ENCODE peak calls at places on chromosomes 2 and 18, in six cellular contexts. One of them, this sample, is unnamed.

GRCh38 chr2:180040146-180040925 is 33.2 kb upstream of the CWC22 start:
- DNase-seq in choroid plexus epithelial cell: peak; percentile 95
- DNase-seq in stimulated activated CD8-positive, alpha-beta memory T cell treated with anti-CD3 and anti-CD28 coated beads, Interleukin-15, amount 100 ng/mL, for 24 hours: no peak
- DNase-seq in MCF 10A: peak; percentile 92
- DNase-seq in GM23248: peak; percentile 90
- DNase-seq in activated CD8-positive, alpha-beta memory T cell treated with anti-CD3 and anti-CD28 coated beads for 24 hours: no peak
- DNase-seq in this sample: peak; percentile 62

GRCh38 chr2:164542584-164543021 is 78.7 kb downstream of the GRB14 start:
- DNase-seq in choroid plexus epithelial cell: peak; percentile 85
- DNase-seq in stimulated activated CD8-positive, alpha-beta memory T cell treated with anti-CD3 and anti-CD28 coated beads, Interleukin-15, amount 100 ng/mL, for 24 hours: no peak
- DNase-seq in MCF 10A: peak; percentile 61
- DNase-seq in GM23248: peak; percentile 20
- DNase-seq in activated CD8-positive, alpha-beta memory T cell treated with anti-CD3 and anti-CD28 coated beads for 24 hours: no peak
- DNase-seq in this sample: peak; percentile 48

GRCh38 chr2:101160454-101160853 is 9.3 kb upstream of the TBC1D8 start:
- DNase-seq in choroid plexus epithelial cell: peak; percentile 42
- DNase-seq in stimulated activated CD8-positive, alpha-beta memory T cell treated with anti-CD3 and anti-CD28 coated beads, Interleukin-15, amount 100 ng/mL, for 24 hours: no peak
- DNase-seq in MCF 10A: peak; percentile 88
- DNase-seq in GM23248: peak; percentile 83
- DNase-seq in activated CD8-positive, alpha-beta memory T cell treated with anti-CD3 and anti-CD28 coated beads for 24 hours: no peak
- DNase-seq in this sample: peak; percentile 60

GRCh38 chr18:57015036-57015805 is 131.7 kb upstream of the BOD1L2 start:
- DNase-seq in choroid plexus epithelial cell: no peak
- DNase-seq in stimulated activated CD8-positive, alpha-beta memory T cell treated with anti-CD3 and anti-CD28 coated beads, Interleukin-15, amount 100 ng/mL, for 24 hours: no peak
- DNase-seq in MCF 10A: no peak
- DNase-seq in GM23248: no peak
- DNase-seq in activated CD8-positive, alpha-beta memory T cell treated with anti-CD3 and anti-CD28 coated beads for 24 hours: no peak
- DNase-seq in this sample: no peak

GRCh38 chr2:9473308-9473984 is 905 bp upstream of the IAH1 start:
- DNase-seq in choroid plexus epithelial cell: no peak
- DNase-seq in stimulated activated CD8-positive, alpha-beta memory T cell treated with anti-CD3 and anti-CD28 coated beads, Interleukin-15, amount 100 ng/mL, for 24 hours: no peak
- DNase-seq in MCF 10A: no peak
- DNase-seq in GM23248: no peak
- DNase-seq in activated CD8-positive, alpha-beta memory T cell treated with anti-CD3 and anti-CD28 coated beads for 24 hours: no peak
- DNase-seq in this sample: peak; percentile 54

GRCh38 chr2:230924092-230924469 is 961 bp downstream of the GPR55 start:
- DNase-seq in choroid plexus epithelial cell: no peak
- DNase-seq in stimulated activated CD8-positive, alpha-beta memory T cell treated with anti-CD3 and anti-CD28 coated beads, Interleukin-15, amount 100 ng/mL, for 24 hours: no peak
- DNase-seq in MCF 10A: no peak
- DNase-seq in GM23248: no peak
- DNase-seq in activated CD8-positive, alpha-beta memory T cell treated with anti-CD3 and anti-CD28 coated beads for 24 hours: no peak
- DNase-seq in this sample: no peak

GRCh38 chr2:156319811-156320490 is 12.6 kb downstream of the NR4A2 start:
- DNase-seq in choroid plexus epithelial cell: no peak
- DNase-seq in stimulated activated CD8-positive, alpha-beta memory T cell treated with anti-CD3 and anti-CD28 coated beads, Interleukin-15, amount 100 ng/mL, for 24 hours: no peak
- DNase-seq in MCF 10A: no peak
- DNase-seq in GM23248: peak; percentile 38
- DNase-seq in activated CD8-positive, alpha-beta memory T cell treated with anti-CD3 and anti-CD28 coated beads for 24 hours: no peak
- DNase-seq in this sample: no peak

GRCh38 chr18:44740000-44740399 is 59.3 kb downstream of the SETBP1 start:
- DNase-seq in choroid plexus epithelial cell: no peak
- DNase-seq in stimulated activated CD8-positive, alpha-beta memory T cell treated with anti-CD3 and anti-CD28 coated beads, Interleukin-15, amount 100 ng/mL, for 24 hours: no peak
- DNase-seq in MCF 10A: peak; percentile 96
- DNase-seq in GM23248: no peak
- DNase-seq in activated CD8-positive, alpha-beta memory T cell treated with anti-CD3 and anti-CD28 coated beads for 24 hours: no peak
- DNase-seq in this sample: peak; percentile 96

GRCh38 chr2:173249661-173250641 is 104.7 kb upstream of the CDCA7 start:
- DNase-seq in choroid plexus epithelial cell: no peak
- DNase-seq in stimulated activated CD8-positive, alpha-beta memory T cell treated with anti-CD3 and anti-CD28 coated beads, Interleukin-15, amount 100 ng/mL, for 24 hours: no peak
- DNase-seq in MCF 10A: no peak
- DNase-seq in GM23248: no peak
- DNase-seq in activated CD8-positive, alpha-beta memory T cell treated with anti-CD3 and anti-CD28 coated beads for 24 hours: no peak
- DNase-seq in this sample: no peak

GRCh38 chr2:175074478-175074877 is 69.3 kb upstream of the CHN1 start:
- DNase-seq in choroid plexus epithelial cell: no peak
- DNase-seq in stimulated activated CD8-positive, alpha-beta memory T cell treated with anti-CD3 and anti-CD28 coated beads, Interleukin-15, amount 100 ng/mL, for 24 hours: no peak
- DNase-seq in MCF 10A: no peak
- DNase-seq in GM23248: no peak
- DNase-seq in activated CD8-positive, alpha-beta memory T cell treated with anti-CD3 and anti-CD28 coated beads for 24 hours: no peak
- DNase-seq in this sample: no peak

GRCh38 chr18:11651899-11652298 is 37.2 kb upstream of the GNAL start:
- DNase-seq in choroid plexus epithelial cell: no peak
- DNase-seq in stimulated activated CD8-positive, alpha-beta memory T cell treated with anti-CD3 and anti-CD28 coated beads, Interleukin-15, amount 100 ng/mL, for 24 hours: no peak
- DNase-seq in MCF 10A: no peak
- DNase-seq in GM23248: no peak
- DNase-seq in activated CD8-positive, alpha-beta memory T cell treated with anti-CD3 and anti-CD28 coated beads for 24 hours: no peak
- DNase-seq in this sample: no peak

GRCh38 chr18:42689310-42689709 is 426.2 kb downstream of the RIT2 start:
- DNase-seq in choroid plexus epithelial cell: no peak
- DNase-seq in stimulated activated CD8-positive, alpha-beta memory T cell treated with anti-CD3 and anti-CD28 coated beads, Interleukin-15, amount 100 ng/mL, for 24 hours: no peak
- DNase-seq in MCF 10A: no peak
- DNase-seq in GM23248: no peak
- DNase-seq in activated CD8-positive, alpha-beta memory T cell treated with anti-CD3 and anti-CD28 coated beads for 24 hours: no peak
- DNase-seq in this sample: no peak

GRCh38 chr2:157261199-157261782 is 3.8 kb downstream of the GALNT5 start:
- DNase-seq in choroid plexus epithelial cell: peak; percentile 63
- DNase-seq in stimulated activated CD8-positive, alpha-beta memory T cell treated with anti-CD3 and anti-CD28 coated beads, Interleukin-15, amount 100 ng/mL, for 24 hours: no peak
- DNase-seq in MCF 10A: peak; percentile 61
- DNase-seq in GM23248: peak; percentile 91
- DNase-seq in activated CD8-positive, alpha-beta memory T cell treated with anti-CD3 and anti-CD28 coated beads for 24 hours: peak; percentile 76
- DNase-seq in this sample: peak; percentile 91

GRCh38 chr2:37447446-37447845 is 103.0 kb downstream of the QPCT start:
- DNase-seq in choroid plexus epithelial cell: no peak
- DNase-seq in stimulated activated CD8-positive, alpha-beta memory T cell treated with anti-CD3 and anti-CD28 coated beads, Interleukin-15, amount 100 ng/mL, for 24 hours: no peak
- DNase-seq in MCF 10A: no peak
- DNase-seq in GM23248: no peak
- DNase-seq in activated CD8-positive, alpha-beta memory T cell treated with anti-CD3 and anti-CD28 coated beads for 24 hours: no peak
- DNase-seq in this sample: no peak

GRCh38 chr18:50161806-50162205 is 33.1 kb downstream of the MYO5B start:
- DNase-seq in choroid plexus epithelial cell: no peak
- DNase-seq in stimulated activated CD8-positive, alpha-beta memory T cell treated with anti-CD3 and anti-CD28 coated beads, Interleukin-15, amount 100 ng/mL, for 24 hours: no peak
- DNase-seq in MCF 10A: peak; percentile 36
- DNase-seq in GM23248: no peak
- DNase-seq in activated CD8-positive, alpha-beta memory T cell treated with anti-CD3 and anti-CD28 coated beads for 24 hours: no peak
- DNase-seq in this sample: peak; percentile 91

GRCh38 chr18:44741070-44741469 is 60.4 kb downstream of the SETBP1 start:
- DNase-seq in choroid plexus epithelial cell: no peak
- DNase-seq in stimulated activated CD8-positive, alpha-beta memory T cell treated with anti-CD3 and anti-CD28 coated beads, Interleukin-15, amount 100 ng/mL, for 24 hours: no peak
- DNase-seq in MCF 10A: no peak
- DNase-seq in GM23248: no peak
- DNase-seq in activated CD8-positive, alpha-beta memory T cell treated with anti-CD3 and anti-CD28 coated beads for 24 hours: no peak
- DNase-seq in this sample: no peak

GRCh38 chr2:119826370-119826961 is 66.7 kb downstream of the PTPN4 start:
- DNase-seq in choroid plexus epithelial cell: peak; percentile 59
- DNase-seq in stimulated activated CD8-positive, alpha-beta memory T cell treated with anti-CD3 and anti-CD28 coated beads, Interleukin-15, amount 100 ng/mL, for 24 hours: no peak
- DNase-seq in MCF 10A: peak; percentile 51
- DNase-seq in GM23248: peak; percentile 55
- DNase-seq in activated CD8-positive, alpha-beta memory T cell treated with anti-CD3 and anti-CD28 coated beads for 24 hours: no peak
- DNase-seq in this sample: peak; percentile 54

GRCh38 chr18:22214731-22215528 is 45.5 kb downstream of the GATA6 start:
- DNase-seq in choroid plexus epithelial cell: peak; percentile 80
- DNase-seq in stimulated activated CD8-positive, alpha-beta memory T cell treated with anti-CD3 and anti-CD28 coated beads, Interleukin-15, amount 100 ng/mL, for 24 hours: no peak
- DNase-seq in MCF 10A: peak; percentile 62
- DNase-seq in GM23248: peak; percentile 48
- DNase-seq in activated CD8-positive, alpha-beta memory T cell treated with anti-CD3 and anti-CD28 coated beads for 24 hours: no peak
- DNase-seq in this sample: peak; percentile 62

GRCh38 chr2:232368311-232368731 is 10.2 kb upstream of the ALPP start:
- DNase-seq in choroid plexus epithelial cell: no peak
- DNase-seq in stimulated activated CD8-positive, alpha-beta memory T cell treated with anti-CD3 and anti-CD28 coated beads, Interleukin-15, amount 100 ng/mL, for 24 hours: no peak
- DNase-seq in MCF 10A: peak; percentile 27
- DNase-seq in GM23248: peak; percentile 78
- DNase-seq in activated CD8-positive, alpha-beta memory T cell treated with anti-CD3 and anti-CD28 coated beads for 24 hours: no peak
- DNase-seq in this sample: peak; percentile 52

GRCh38 chr18:25453556-25454269 is 101.7 kb upstream of the ZNF521 start:
- DNase-seq in choroid plexus epithelial cell: peak; percentile 59
- DNase-seq in stimulated activated CD8-positive, alpha-beta memory T cell treated with anti-CD3 and anti-CD28 coated beads, Interleukin-15, amount 100 ng/mL, for 24 hours: no peak
- DNase-seq in MCF 10A: no peak
- DNase-seq in GM23248: peak; percentile 80
- DNase-seq in activated CD8-positive, alpha-beta memory T cell treated with anti-CD3 and anti-CD28 coated beads for 24 hours: no peak
- DNase-seq in this sample: no peak

GRCh38 chr18:9431296-9431695 is 44.0 kb upstream of the RALBP1 start:
- DNase-seq in choroid plexus epithelial cell: no peak
- DNase-seq in stimulated activated CD8-positive, alpha-beta memory T cell treated with anti-CD3 and anti-CD28 coated beads, Interleukin-15, amount 100 ng/mL, for 24 hours: no peak
- DNase-seq in MCF 10A: no peak
- DNase-seq in GM23248: no peak
- DNase-seq in activated CD8-positive, alpha-beta memory T cell treated with anti-CD3 and anti-CD28 coated beads for 24 hours: no peak
- DNase-seq in this sample: no peak

GRCh38 chr2:38700881-38701458 is 35.1 kb downstream of the GALM start:
- DNase-seq in choroid plexus epithelial cell: no peak
- DNase-seq in stimulated activated CD8-positive, alpha-beta memory T cell treated with anti-CD3 and anti-CD28 coated beads, Interleukin-15, amount 100 ng/mL, for 24 hours: no peak
- DNase-seq in MCF 10A: no peak
- DNase-seq in GM23248: no peak
- DNase-seq in activated CD8-positive, alpha-beta memory T cell treated with anti-CD3 and anti-CD28 coated beads for 24 hours: no peak
- DNase-seq in this sample: peak; percentile 32

GRCh38 chr18:25423267-25423666 is 71.3 kb upstream of the ZNF521 start:
- DNase-seq in choroid plexus epithelial cell: no peak
- DNase-seq in stimulated activated CD8-positive, alpha-beta memory T cell treated with anti-CD3 and anti-CD28 coated beads, Interleukin-15, amount 100 ng/mL, for 24 hours: no peak
- DNase-seq in MCF 10A: no peak
- DNase-seq in GM23248: no peak
- DNase-seq in activated CD8-positive, alpha-beta memory T cell treated with anti-CD3 and anti-CD28 coated beads for 24 hours: no peak
- DNase-seq in this sample: no peak

GRCh38 chr2:9815844-9816279 is 27.4 kb upstream of the TAF1B start:
- DNase-seq in choroid plexus epithelial cell: no peak
- DNase-seq in stimulated activated CD8-positive, alpha-beta memory T cell treated with anti-CD3 and anti-CD28 coated beads, Interleukin-15, amount 100 ng/mL, for 24 hours: no peak
- DNase-seq in MCF 10A: no peak
- DNase-seq in GM23248: no peak
- DNase-seq in activated CD8-positive, alpha-beta memory T cell treated with anti-CD3 and anti-CD28 coated beads for 24 hours: peak; percentile 51
- DNase-seq in this sample: no peak

GRCh38 chr2:75500633-75501032 is 60.1 kb downstream of the EVA1A start:
- DNase-seq in choroid plexus epithelial cell: no peak
- DNase-seq in stimulated activated CD8-positive, alpha-beta memory T cell treated with anti-CD3 and anti-CD28 coated beads, Interleukin-15, amount 100 ng/mL, for 24 hours: no peak
- DNase-seq in MCF 10A: peak; percentile 24
- DNase-seq in GM23248: peak; percentile 60
- DNase-seq in activated CD8-positive, alpha-beta memory T cell treated with anti-CD3 and anti-CD28 coated beads for 24 hours: no peak
- DNase-seq in this sample: peak; percentile 51

GRCh38 chr2:10883880-10884529 is 27.7 kb upstream of the KCNF1 start:
- DNase-seq in choroid plexus epithelial cell: no peak
- DNase-seq in stimulated activated CD8-positive, alpha-beta memory T cell treated with anti-CD3 and anti-CD28 coated beads, Interleukin-15, amount 100 ng/mL, for 24 hours: no peak
- DNase-seq in MCF 10A: no peak
- DNase-seq in GM23248: no peak
- DNase-seq in activated CD8-positive, alpha-beta memory T cell treated with anti-CD3 and anti-CD28 coated beads for 24 hours: no peak
- DNase-seq in this sample: no peak

GRCh38 chr2:159557437-159558034 is 58.8 kb downstream of the BAZ2B start:
- DNase-seq in choroid plexus epithelial cell: peak; percentile 61
- DNase-seq in stimulated activated CD8-positive, alpha-beta memory T cell treated with anti-CD3 and anti-CD28 coated beads, Interleukin-15, amount 100 ng/mL, for 24 hours: no peak
- DNase-seq in MCF 10A: peak; percentile 45
- DNase-seq in GM23248: peak; percentile 25
- DNase-seq in activated CD8-positive, alpha-beta memory T cell treated with anti-CD3 and anti-CD28 coated beads for 24 hours: no peak
- DNase-seq in this sample: peak; percentile 54

GRCh38 chr2:98902209-98903063 is 33.6 kb downstream of the CRACDL start:
- DNase-seq in choroid plexus epithelial cell: no peak
- DNase-seq in stimulated activated CD8-positive, alpha-beta memory T cell treated with anti-CD3 and anti-CD28 coated beads, Interleukin-15, amount 100 ng/mL, for 24 hours: no peak
- DNase-seq in MCF 10A: no peak
- DNase-seq in GM23248: no peak
- DNase-seq in activated CD8-positive, alpha-beta memory T cell treated with anti-CD3 and anti-CD28 coated beads for 24 hours: peak; percentile 45
- DNase-seq in this sample: no peak

GRCh38 chr2:200252661-200253067 is 53.8 kb upstream of the SPATS2L start:
- DNase-seq in choroid plexus epithelial cell: peak; percentile 77
- DNase-seq in stimulated activated CD8-positive, alpha-beta memory T cell treated with anti-CD3 and anti-CD28 coated beads, Interleukin-15, amount 100 ng/mL, for 24 hours: no peak
- DNase-seq in MCF 10A: peak; percentile 4
- DNase-seq in GM23248: peak; percentile 92
- DNase-seq in activated CD8-positive, alpha-beta memory T cell treated with anti-CD3 and anti-CD28 coated beads for 24 hours: no peak
- DNase-seq in this sample: peak; percentile 24

GRCh38 chr2:218798767-218799504 is 17.0 kb downstream of the CYP27A1 start:
- DNase-seq in choroid plexus epithelial cell: peak; percentile 53
- DNase-seq in stimulated activated CD8-positive, alpha-beta memory T cell treated with anti-CD3 and anti-CD28 coated beads, Interleukin-15, amount 100 ng/mL, for 24 hours: no peak
- DNase-seq in MCF 10A: no peak
- DNase-seq in GM23248: no peak
- DNase-seq in activated CD8-positive, alpha-beta memory T cell treated with anti-CD3 and anti-CD28 coated beads for 24 hours: peak; percentile 41
- DNase-seq in this sample: no peak

GRCh38 chr2:16336491-16336890 is 329.1 kb downstream of the CYRIA start:
- DNase-seq in choroid plexus epithelial cell: no peak
- DNase-seq in stimulated activated CD8-positive, alpha-beta memory T cell treated with anti-CD3 and anti-CD28 coated beads, Interleukin-15, amount 100 ng/mL, for 24 hours: no peak
- DNase-seq in MCF 10A: no peak
- DNase-seq in GM23248: no peak
- DNase-seq in activated CD8-positive, alpha-beta memory T cell treated with anti-CD3 and anti-CD28 coated beads for 24 hours: no peak
- DNase-seq in this sample: no peak

GRCh38 chr2:38690499-38691420 is 24.8 kb downstream of the GALM start:
- DNase-seq in choroid plexus epithelial cell: peak; percentile 93
- DNase-seq in stimulated activated CD8-positive, alpha-beta memory T cell treated with anti-CD3 and anti-CD28 coated beads, Interleukin-15, amount 100 ng/mL, for 24 hours: no peak
- DNase-seq in MCF 10A: peak; percentile 84
- DNase-seq in GM23248: peak; percentile 95
- DNase-seq in activated CD8-positive, alpha-beta memory T cell treated with anti-CD3 and anti-CD28 coated beads for 24 hours: no peak
- DNase-seq in this sample: peak; percentile 93

GRCh38 chr2:173544621-173545363 is 190.1 kb downstream of the CDCA7 start:
- DNase-seq in choroid plexus epithelial cell: no peak
- DNase-seq in stimulated activated CD8-positive, alpha-beta memory T cell treated with anti-CD3 and anti-CD28 coated beads, Interleukin-15, amount 100 ng/mL, for 24 hours: no peak
- DNase-seq in MCF 10A: no peak
- DNase-seq in GM23248: no peak
- DNase-seq in activated CD8-positive, alpha-beta memory T cell treated with anti-CD3 and anti-CD28 coated beads for 24 hours: no peak
- DNase-seq in this sample: no peak

GRCh38 chr18:43283299-43283698 is 6.0 kb upstream of the SYT4 start:
- DNase-seq in choroid plexus epithelial cell: no peak
- DNase-seq in stimulated activated CD8-positive, alpha-beta memory T cell treated with anti-CD3 and anti-CD28 coated beads, Interleukin-15, amount 100 ng/mL, for 24 hours: no peak
- DNase-seq in MCF 10A: no peak
- DNase-seq in GM23248: no peak
- DNase-seq in activated CD8-positive, alpha-beta memory T cell treated with anti-CD3 and anti-CD28 coated beads for 24 hours: no peak
- DNase-seq in this sample: no peak